ENCODE peak calls at places on chromosomes 7 and 10, in four cellular contexts. One of them, this sample, is unnamed.

GRCh38 chr7:151104411-151105235 is 18.3 kb downstream of the AGAP3 start:
- DNase-seq in esophagus muscularis mucosa: no peak
- DNase-seq in transverse colon: no peak
- DNase-seq in H1: no peak
- DNase-seq in this sample: peak

GRCh38 chr7:88212918-88213317 is 6.9 kb downstream of the SRI start:
- DNase-seq in transverse colon: no peak
- DNase-seq in H1: no peak
- DNase-seq in esophagus muscularis mucosa: no peak
- DNase-seq in this sample: no peak

GRCh38 chr10:72087392-72087968 is 871 bp downstream of the SPOCK2 start:
- DNase-seq in esophagus muscularis mucosa: no peak
- DNase-seq in H1: no peak
- DNase-seq in transverse colon: peak
- DNase-seq in this sample: no peak

GRCh38 chr10:95653895-95654294 is 2.6 kb downstream of the ALDH18A1 start:
- DNase-seq in H1: no peak
- DNase-seq in esophagus muscularis mucosa: peak
- DNase-seq in transverse colon: no peak
- DNase-seq in this sample: no peak

GRCh38 chr10:35638116-35638515 is 4.0 kb downstream of the FZD8 start:
- DNase-seq in esophagus muscularis mucosa: no peak
- DNase-seq in transverse colon: no peak
- DNase-seq in H1: no peak
- DNase-seq in this sample: no peak

GRCh38 chr10:115417585-115418265 is 324.6 kb downstream of the ATRNL1 start:
- DNase-seq in esophagus muscularis mucosa: no peak
- DNase-seq in transverse colon: peak
- DNase-seq in H1: peak
- DNase-seq in this sample: no peak

GRCh38 chr7:145534301-145534700 is 582.3 kb upstream of the CNTNAP2 start:
- DNase-seq in transverse colon: no peak
- DNase-seq in esophagus muscularis mucosa: no peak
- DNase-seq in H1: no peak
- DNase-seq in this sample: no peak

GRCh38 chr10:51063659-51064535 is 10.4 kb upstream of the PRKG1 start:
- DNase-seq in H1: no peak
- DNase-seq in transverse colon: no peak
- DNase-seq in esophagus muscularis mucosa: no peak
- DNase-seq in this sample: no peak

GRCh38 chr7:94286111-94286510 is 108.6 kb upstream of the COL1A2 start:
- DNase-seq in transverse colon: no peak
- DNase-seq in H1: no peak
- DNase-seq in esophagus muscularis mucosa: no peak
- DNase-seq in this sample: no peak

GRCh38 chr10:103504181-103504783 is 10.8 kb downstream of the NEURL1 start:
- DNase-seq in H1: no peak
- DNase-seq in transverse colon: no peak
- DNase-seq in esophagus muscularis mucosa: no peak
- DNase-seq in this sample: no peak

GRCh38 chr7:105800442-105800841 is 76.0 kb downstream of the ATXN7L1 start:
- DNase-seq in transverse colon: no peak
- DNase-seq in esophagus muscularis mucosa: no peak
- DNase-seq in H1: no peak
- DNase-seq in this sample: no peak

GRCh38 chr7:85405016-85405415 is 218.2 kb upstream of the SEMA3D start:
- DNase-seq in esophagus muscularis mucosa: no peak
- DNase-seq in transverse colon: no peak
- DNase-seq in H1: no peak
- DNase-seq in this sample: no peak

GRCh38 chr7:154875297-154875696 is 127.6 kb downstream of the PAXIP1 start:
- DNase-seq in H1: no peak
- DNase-seq in esophagus muscularis mucosa: no peak
- DNase-seq in transverse colon: no peak
- DNase-seq in this sample: no peak

GRCh38 chr10:132626761-132627735 is 89.5 kb downstream of the INPP5A start:
- DNase-seq in H1: no peak
- DNase-seq in esophagus muscularis mucosa: no peak
- DNase-seq in transverse colon: no peak
- DNase-seq in this sample: peak

GRCh38 chr10:84147347-84147746 is 8.0 kb downstream of the GHITM start:
- DNase-seq in H1: no peak
- DNase-seq in esophagus muscularis mucosa: no peak
- DNase-seq in transverse colon: no peak
- DNase-seq in this sample: no peak

GRCh38 chr10:90787906-90788491 is 69.8 kb downstream of the HTR7 start:
- DNase-seq in transverse colon: peak
- DNase-seq in H1: no peak
- DNase-seq in esophagus muscularis mucosa: no peak
- DNase-seq in this sample: no peak

GRCh38 chr10:73413108-73413527 is 740 bp downstream of the ANXA7 start:
- DNase-seq in H1: no peak
- DNase-seq in esophagus muscularis mucosa: no peak
- DNase-seq in transverse colon: peak
- DNase-seq in this sample: no peak

GRCh38 chr7:2497500-2498336 is 21.5 kb upstream of the GRIFIN start:
- DNase-seq in transverse colon: no peak
- DNase-seq in esophagus muscularis mucosa: no peak
- DNase-seq in H1: no peak
- DNase-seq in this sample: no peak

GRCh38 chr7:136064627-136065237 is 87.6 kb upstream of the MTPN start:
- DNase-seq in transverse colon: no peak
- DNase-seq in esophagus muscularis mucosa: no peak
- DNase-seq in H1: no peak
- DNase-seq in this sample: no peak

GRCh38 chr7:28349637-28350036 is 62.7 kb upstream of the CREB5 start:
- DNase-seq in esophagus muscularis mucosa: no peak
- DNase-seq in H1: no peak
- DNase-seq in transverse colon: no peak
- DNase-seq in this sample: no peak

GRCh38 chr10:123945506-123945905 is 53.9 kb upstream of the CPXM2 start:
- DNase-seq in esophagus muscularis mucosa: no peak
- DNase-seq in H1: no peak
- DNase-seq in transverse colon: no peak
- DNase-seq in this sample: no peak

GRCh38 chr7:34575006-34575405 is 83.0 kb upstream of the NPSR1 start:
- DNase-seq in transverse colon: no peak
- DNase-seq in esophagus muscularis mucosa: no peak
- DNase-seq in H1: no peak
- DNase-seq in this sample: no peak

GRCh38 chr10:27360581-27361172 is 120.1 kb upstream of the ACBD5 start:
- DNase-seq in esophagus muscularis mucosa: no peak
- DNase-seq in H1: peak
- DNase-seq in transverse colon: peak
- DNase-seq in this sample: peak

GRCh38 chr10:118669020-118669766 is 73.7 kb upstream of the PRLHR start:
- DNase-seq in esophagus muscularis mucosa: no peak
- DNase-seq in transverse colon: no peak
- DNase-seq in H1: no peak
- DNase-seq in this sample: peak

GRCh38 chr10:11795101-11795920 is 27.8 kb upstream of the PROSER2 start:
- DNase-seq in H1: no peak
- DNase-seq in esophagus muscularis mucosa: no peak
- DNase-seq in transverse colon: no peak
- DNase-seq in this sample: no peak

GRCh38 chr10:11794566-11794965 is 28.6 kb upstream of the PROSER2 start:
- DNase-seq in esophagus muscularis mucosa: no peak
- DNase-seq in transverse colon: no peak
- DNase-seq in H1: no peak
- DNase-seq in this sample: no peak

GRCh38 chr10:11797281-11797680 is 25.9 kb upstream of the PROSER2 start:
- DNase-seq in transverse colon: no peak
- DNase-seq in esophagus muscularis mucosa: no peak
- DNase-seq in H1: no peak
- DNase-seq in this sample: no peak

GRCh38 chr10:11796439-11796838 is 26.7 kb upstream of the PROSER2 start:
- DNase-seq in H1: no peak
- DNase-seq in transverse colon: no peak
- DNase-seq in esophagus muscularis mucosa: no peak
- DNase-seq in this sample: no peak

DNA sequence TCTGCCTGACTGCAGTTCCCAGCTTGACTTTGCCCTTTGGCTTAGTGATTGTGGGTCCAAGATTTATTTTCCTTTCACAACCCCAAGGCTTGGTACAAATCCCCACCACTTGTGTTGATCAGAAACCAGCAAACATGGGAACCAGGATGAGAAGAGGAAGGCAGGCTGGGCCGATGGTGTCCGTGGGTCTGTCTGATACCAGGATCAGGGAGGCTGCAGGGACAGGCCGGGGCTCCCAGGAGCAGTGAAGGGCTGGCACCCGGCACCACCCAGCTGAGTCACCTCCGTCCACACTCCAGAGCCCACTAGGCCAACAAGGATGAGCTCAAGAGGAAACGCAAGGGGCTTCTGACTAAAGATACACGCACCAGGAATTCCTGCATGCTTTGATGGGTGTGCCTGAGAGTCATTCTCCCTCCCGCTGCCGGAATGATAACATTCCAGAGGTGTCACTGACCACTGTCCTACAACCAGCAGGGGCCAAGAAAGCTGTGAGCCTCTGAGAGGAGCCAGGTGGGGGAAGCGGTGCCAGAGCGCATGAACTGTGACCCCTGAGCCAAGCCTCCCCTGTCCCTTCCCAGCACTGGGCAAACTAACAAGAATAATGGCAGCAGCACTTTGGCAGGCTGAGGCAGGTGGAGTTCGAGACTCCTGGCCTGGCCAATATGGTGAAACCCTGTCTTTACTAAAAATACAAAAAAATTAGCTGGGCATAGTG is 29.2 kb upstream of the PROSER2 start:
- DNase-seq in H1: no peak
- DNase-seq in esophagus muscularis mucosa: no peak
- DNase-seq in transverse colon: no peak
- DNase-seq in this sample: no peak
- TF ChIP-seq EP300 in H1: no peak
- TF ChIP-seq EP300 in esophagus muscularis mucosa: no peak
- TF ChIP-seq EP300 in transverse colon: no peak
- TF ChIP-seq EP300 in this sample: no peak

DNA sequence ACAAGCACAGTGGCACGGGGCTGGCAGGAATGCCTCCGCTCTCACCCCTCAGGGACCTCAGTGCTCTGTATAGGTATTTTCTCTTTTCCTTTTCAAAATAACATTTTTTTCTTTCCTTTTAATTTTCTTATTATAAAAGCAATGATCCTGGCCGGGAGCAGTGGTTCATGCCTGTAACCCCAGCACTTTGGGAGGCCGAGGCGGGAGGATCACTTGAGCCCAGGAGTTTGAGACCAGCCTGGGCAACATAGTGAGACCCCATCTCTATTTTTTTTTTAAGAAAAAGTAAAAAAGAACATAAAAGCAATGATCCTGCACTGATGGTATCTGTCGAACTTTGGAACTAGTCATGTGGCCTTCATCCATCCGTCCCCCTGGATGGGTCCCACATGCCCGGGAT is 3.2 kb downstream of the PRF1 start:
- DNase-seq in esophagus muscularis mucosa: no peak
- DNase-seq in H1: no peak
- DNase-seq in transverse colon: no peak
- DNase-seq in this sample: no peak
- TF ChIP-seq POLR2AphosphoS5 in esophagus muscularis mucosa: no peak
- TF ChIP-seq POLR2AphosphoS5 in H1: no peak
- TF ChIP-seq POLR2AphosphoS5 in transverse colon: no peak
- TF ChIP-seq POLR2AphosphoS5 in this sample: no peak

DNA sequence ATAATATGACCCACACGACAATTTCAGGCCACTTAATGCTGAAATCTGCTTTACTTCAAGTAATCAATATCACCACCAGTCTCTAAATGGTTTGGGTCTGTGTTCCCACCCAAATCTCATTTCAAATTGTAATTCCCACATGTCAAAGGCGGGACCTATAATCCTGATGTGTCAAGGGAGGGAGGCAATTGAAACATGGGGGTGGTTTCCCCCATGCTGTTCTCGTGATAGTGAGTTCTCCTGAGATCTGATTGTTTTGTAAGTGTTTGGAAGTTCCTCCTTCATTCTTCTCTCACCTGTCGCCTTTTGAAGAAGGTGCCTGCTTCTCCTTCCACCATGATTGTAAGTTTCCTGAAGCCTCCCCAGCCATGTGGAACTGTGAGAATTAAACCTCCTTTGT is 178.4 kb downstream of the CRPPA start:
- DNase-seq in H1: no peak
- DNase-seq in esophagus muscularis mucosa: no peak
- DNase-seq in transverse colon: no peak
- DNase-seq in this sample: no peak
- H3K4me3 ChIP-seq in H1: no peak
- H3K4me3 ChIP-seq in esophagus muscularis mucosa: no peak
- H3K4me3 ChIP-seq in transverse colon: no peak
- H3K4me3 ChIP-seq in this sample: no peak

GRCh38 chr10:29329420-29329819 is 40.5 kb downstream of the LYZL1 start:
- DNase-seq in H1: no peak
- DNase-seq in transverse colon: no peak
- DNase-seq in esophagus muscularis mucosa: no peak
- DNase-seq in this sample: no peak

GRCh38 chr10:29332061-29332760 is 43.3 kb downstream of the LYZL1 start:
- DNase-seq in H1: no peak
- DNase-seq in transverse colon: no peak
- DNase-seq in esophagus muscularis mucosa: no peak
- DNase-seq in this sample: no peak

GRCh38 chr10:29326886-29327789 is 38.3 kb downstream of the LYZL1 start:
- DNase-seq in esophagus muscularis mucosa: no peak
- DNase-seq in transverse colon: no peak
- DNase-seq in H1: no peak
- DNase-seq in this sample: no peak

GRCh38 chr10:29328988-29329387 is 40.1 kb downstream of the LYZL1 start:
- DNase-seq in esophagus muscularis mucosa: no peak
- DNase-seq in H1: no peak
- DNase-seq in transverse colon: peak
- DNase-seq in this sample: no peak

GRCh38 chr10:29332761-29333148 is 43.9 kb downstream of the LYZL1 start:
- DNase-seq in esophagus muscularis mucosa: no peak
- DNase-seq in transverse colon: no peak
- DNase-seq in H1: no peak
- DNase-seq in this sample: no peak
- TF ChIP-seq EP300 in esophagus muscularis mucosa: no peak
- TF ChIP-seq EP300 in transverse colon: no peak
- TF ChIP-seq EP300 in H1: no peak
- TF ChIP-seq EP300 in this sample: no peak

GRCh38 chr7:71683382-71683781 is 551.4 kb downstream of the GALNT17 start:
- DNase-seq in H1: no peak
- DNase-seq in transverse colon: no peak
- DNase-seq in esophagus muscularis mucosa: no peak
- DNase-seq in this sample: no peak
- TF ChIP-seq POLR2AphosphoS5 in H1: no peak
- TF ChIP-seq POLR2AphosphoS5 in transverse colon: no peak
- TF ChIP-seq POLR2AphosphoS5 in esophagus muscularis mucosa: no peak
- TF ChIP-seq POLR2AphosphoS5 in this sample: no peak

GRCh38 chr7:42832672-42833071 is 79.2 kb downstream of the C7orf25 start:
- DNase-seq in esophagus muscularis mucosa: no peak
- DNase-seq in H1: no peak
- DNase-seq in transverse colon: no peak
- DNase-seq in this sample: no peak
- H3K4me3 ChIP-seq in esophagus muscularis mucosa: no peak
- H3K4me3 ChIP-seq in H1: no peak
- H3K4me3 ChIP-seq in transverse colon: no peak
- H3K4me3 ChIP-seq in this sample: no peak

This sample was measured in suprapubic skin.